ENCODE peak calls at places on chromosomes 16 and 17, in eight cellular contexts. L, Z, S, K, A, P, M and J are unnamed samples.

GRCh38 chr16:80681436-80681835 is 123.0 kb downstream of the CDYL2 start:
- DNase-seq in L (no peak), Z (no peak), P (no peak), K (no peak), A (no peak), M (no peak), S (no peak), J (no peak)

GRCh38 chr17:3888343-3889171 is 4.3 kb downstream of the CAMKK1 start:
- DNase-seq in L (peak; percentile 67), Z (no peak), M (peak; percentile 94), K (no peak), P (peak; percentile 84), S (no peak), A (peak; percentile 72), J (no peak)

GRCh38 chr16:51880776-51881175 is 666.2 kb downstream of the TOX3 start:
- DNase-seq in K (no peak), S (no peak), A (no peak), Z (peak; percentile 39), M (peak; percentile 98), L (peak; percentile 84), P (no peak), J (no peak)

GRCh38 chr16:24279982-24280381 is 23.8 kb downstream of the CACNG3 start:
- DNase-seq in S (no peak), M (no peak), L (no peak), A (no peak), K (no peak), P (no peak), Z (no peak), J (no peak)

GRCh38 chr17:77736207-77736600 is 222.3 kb upstream of the TNRC6C start:
- DNase-seq in S (no peak), L (no peak), M (no peak), K (no peak), P (no peak), Z (no peak), A (no peak), J (no peak)

GRCh38 chr17:49519781-49520180 is 24.7 kb downstream of the NGFR start:
- DNase-seq in A (peak; percentile 43), M (no peak), L (no peak), S (no peak), Z (no peak), K (no peak), P (no peak), J (no peak)

GRCh38 chr17:9984768-9985167 is 79.7 kb upstream of the RCVRN start:
- DNase-seq in A (no peak), S (no peak), M (no peak), L (no peak), P (no peak), K (no peak), Z (no peak), J (no peak)

GRCh38 chr16:24853830-24854229 is 8.1 kb downstream of the SLC5A11 start:
- DNase-seq in S (no peak), L (no peak), M (peak; percentile 66), Z (no peak), P (no peak), K (no peak), A (peak; percentile 26), J (no peak)

GRCh38 chr17:3761061-3761917 is 37.6 kb downstream of the HASPIN start:
- DNase-seq in P (no peak), Z (no peak), L (no peak), M (no peak), K (no peak), A (no peak), S (no peak), J (no peak)

GRCh38 chr17:81334419-81334896 is 39.4 kb upstream of the SLC38A10 start:
- DNase-seq in L (no peak), K (no peak), Z (no peak), S (no peak), A (no peak), M (no peak), P (no peak), J (no peak)